ENCODE peak calls at places on chromosomes 7 and 10, in five cellular contexts. O is activated gamma-delta T cell treated with Interleukin-2 at 50 U/mL for 16 hours, F is immature natural killer cell, Y is AG04450, S is substantia nigra. R is an unnamed sample.

GRCh38 chr7:22762866-22763265 is 35.9 kb downstream of the IL6 start:
- DNase-seq in O (no peak), F (no peak), Y (no peak), S (no peak), R (no peak)

GRCh38 chr7:5699951-5700384 is 81.5 kb downstream of the RNF216 start:
- DNase-seq in O (peak), F (peak), Y (no peak), S (no peak), R (no peak)

GRCh38 chr7:85186083-85186520 is 754 bp downstream of the SEMA3D start:
- DNase-seq in O (no peak), F (no peak), Y (no peak), S (no peak), R (no peak)

GRCh38 chr10:102132193-102132562 is 662 bp upstream of the PPRC1 start:
- DNase-seq in O (no peak), F (no peak), Y (no peak), S (no peak), R (no peak)

GRCh38 chr7:82534687-82535086 is 91.1 kb upstream of the CACNA2D1 start:
- DNase-seq in O (no peak), F (no peak), Y (no peak), S (no peak), R (no peak)

GRCh38 chr10:33731322-33731721 is 396.9 kb upstream of the NRP1 start:
- DNase-seq in O (no peak), F (no peak), Y (no peak), S (no peak), R (no peak)

GRCh38 chr7:109864263-109864662 is 1226.7 kb upstream of the LRRN3 start:
- DNase-seq in O (no peak), F (no peak), Y (no peak), S (no peak), R (no peak)

GRCh38 chr7:5470721-5471311 is 47.2 kb upstream of the TNRC18 start:
- DNase-seq in O (no peak), F (no peak), Y (no peak), S (no peak), R (no peak)

GRCh38 chr10:35633006-35633980 is 8.8 kb downstream of the FZD8 start:
- DNase-seq in O (no peak), F (no peak), Y (no peak), S (no peak), R (no peak)

GRCh38 chr10:62459072-62459471 is 84.9 kb downstream of the ZNF365 start:
- DNase-seq in O (no peak), F (no peak), Y (peak), S (no peak), R (no peak)

R was measured in CD8-positive, alpha-beta T cell.